ENCODE peak calls at places on chromosomes 11 and 22, in ten cellular contexts. F is uterus, G is pancreas, B is OCI-LY7, Y is cardiac fibroblast, E is psoas muscle, Q is testis, Z is neural crest cell, X is fibroblast of pulmonary artery, K is cardiac muscle cell. C is an unnamed sample.

GRCh38 chr11:44133335-44133946 is 38.0 kb downstream of the EXT2 start:
- DNase-seq in F (no peak), G (no peak), B (peak), Y (peak), E (no peak), Q (peak), Z (no peak), X (peak), K (peak), C (no peak)

GRCh38 chr11:117866526-117866925 is 9.9 kb downstream of the FXYD6 start:
- DNase-seq in F (no peak), G (no peak), B (no peak), Y (no peak), E (no peak), Q (no peak), Z (no peak), X (no peak), K (no peak), C (no peak)

GRCh38 chr11:34250732-34251639 is 106.8 kb downstream of the ABTB2 start:
- DNase-seq in F (no peak), G (no peak), B (peak), Y (peak), E (peak), Q (no peak), Z (peak), X (peak), K (no peak), C (peak)

GRCh38 chr11:26134481-26135355 is 197.2 kb upstream of the ANO3 start:
- DNase-seq in F (no peak), G (no peak), B (peak), Y (peak), E (no peak), Q (no peak), Z (peak), X (peak), K (peak), C (no peak)

GRCh38 chr11:83115551-83115950 is 41.4 kb upstream of the PCF11 start:
- DNase-seq in F (no peak), G (no peak), B (no peak), Y (no peak), E (no peak), Q (no peak), Z (no peak), X (no peak), K (peak), C (no peak)

GRCh38 chr22:49734390-49734789 is 93.3 kb downstream of the BRD1 start:
- DNase-seq in F (no peak), G (no peak), B (no peak), Y (no peak), E (no peak), Q (no peak), Z (no peak), X (no peak), K (no peak), C (peak)

GRCh38 chr11:439315-440064 is 2.3 kb downstream of the ANO9 start:
- DNase-seq in F (no peak), G (no peak), B (no peak), Y (no peak), E (no peak), Q (no peak), Z (no peak), X (no peak), K (no peak), C (no peak)

GRCh38 chr11:96424693-96425092 is 34.9 kb downstream of the JRKL start:
- DNase-seq in F (no peak), G (no peak), B (no peak), Y (peak), E (no peak), Q (no peak), Z (no peak), X (peak), K (no peak), C (no peak)

GRCh38 chr11:86916330-86916729 is 38.9 kb downstream of the FZD4 start:
- DNase-seq in F (no peak), G (no peak), B (no peak), Y (peak), E (no peak), Q (no peak), Z (no peak), X (peak), K (no peak), C (no peak)

GRCh38 chr11:313787-314547 is at the start of gene IFITM1:
- DNase-seq in F (no peak), G (no peak), B (peak), Y (peak), E (no peak), Q (peak), Z (no peak), X (peak), K (peak), C (peak)

GRCh38 chr11:59102259-59102765 is 4.7 kb upstream of the FAM111B start:
- DNase-seq in F (peak), G (peak), B (peak), Y (peak), E (peak), Q (peak), Z (peak), X (peak), K (peak), C (peak)

GRCh38 chr22:34973016-34973415 is 92.9 kb upstream of the ISX start:
- DNase-seq in F (no peak), G (no peak), B (no peak), Y (no peak), E (no peak), Q (no peak), Z (no peak), X (no peak), K (no peak), C (no peak)

GRCh38 chr11:117426941-117427340 is 99.3 kb downstream of the CEP164 start:
- DNase-seq in F (no peak), G (no peak), B (no peak), Y (no peak), E (no peak), Q (no peak), Z (no peak), X (no peak), K (no peak), C (peak)

GRCh38 chr11:12411806-12412727 is 34.7 kb downstream of the PARVA start:
- DNase-seq in F (peak), G (peak), B (peak), Y (peak), E (peak), Q (peak), Z (peak), X (peak), K (peak), C (no peak)

GRCh38 chr11:108929241-108929640 is 264.4 kb downstream of the DDX10 start:
- DNase-seq in F (no peak), G (no peak), B (no peak), Y (peak), E (no peak), Q (no peak), Z (no peak), X (peak), K (no peak), C (no peak)

GRCh38 chr11:70944636-70945035 is 307.7 kb downstream of the SHANK2 start:
- DNase-seq in F (no peak), G (no peak), B (no peak), Y (no peak), E (no peak), Q (no peak), Z (no peak), X (no peak), K (no peak), C (no peak)
- TF ChIP-seq CTCF in F (no peak), G (no peak), B (peak), Y (no peak), E (no peak), Q (no peak), Z (peak), X (no peak), K (no peak), C (no peak)

DNA sequence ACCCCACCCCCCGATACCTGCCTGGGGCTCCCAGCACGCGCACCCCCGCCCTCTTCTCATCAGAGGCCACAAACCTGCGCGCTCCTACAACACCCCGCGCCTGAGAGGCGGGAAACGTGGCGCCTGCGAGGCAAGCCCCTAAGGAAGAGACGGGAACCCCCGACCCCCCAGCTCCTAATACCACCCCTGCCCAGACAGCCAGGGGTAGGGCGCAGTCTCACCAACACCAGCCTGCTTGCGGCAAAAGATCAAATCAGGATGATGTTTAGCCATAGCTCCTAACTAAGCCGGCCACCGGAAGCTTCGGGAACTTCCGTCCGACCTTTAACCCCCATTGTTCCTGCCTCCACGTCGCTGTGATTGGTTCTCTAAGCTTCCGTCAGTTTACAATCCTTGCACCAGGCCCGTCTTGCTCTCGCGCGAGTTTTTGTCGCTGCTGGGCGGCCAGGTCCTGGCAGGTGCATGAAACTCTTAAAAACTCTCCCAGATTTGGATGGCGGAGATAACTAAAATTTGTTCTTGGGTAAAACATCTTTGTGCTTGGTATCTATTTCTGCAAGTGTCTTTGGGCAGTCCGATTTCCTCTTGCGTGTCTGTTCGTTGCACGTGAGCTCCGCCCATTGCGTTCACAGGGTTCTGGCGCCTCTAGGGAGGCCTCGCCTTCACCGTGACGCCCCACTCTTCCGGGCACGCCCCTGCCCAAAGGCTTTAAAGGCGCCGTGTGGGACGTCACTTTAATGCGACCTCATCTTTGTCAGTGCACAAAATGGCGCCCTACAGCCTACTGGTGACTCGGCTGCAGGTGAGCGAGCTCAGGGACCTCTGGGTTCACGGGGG is at the start of the genes ACO2 and PHF5A:
- DNase-seq in F (peak), G (peak), B (peak), Y (peak), E (peak), Q (peak), Z (peak), X (peak), K (peak), C (peak)
- TF ChIP-seq CTCF in F (no peak), G (no peak), B (no peak), Y (no peak), E (no peak), Q (peak), Z (no peak), X (no peak), K (no peak), C (no peak)

GRCh38 chr11:69044111-69045013 is 4.4 kb upstream of the TPCN2 start:
- DNase-seq in F (peak), G (peak), B (peak), Y (peak), E (peak), Q (peak), Z (peak), X (peak), K (peak), C (peak)
- TF ChIP-seq CTCF in F (peak), G (no peak), B (peak), Y (peak), E (peak), Q (peak), Z (peak), X (peak), K (peak), C (peak)

DNA sequence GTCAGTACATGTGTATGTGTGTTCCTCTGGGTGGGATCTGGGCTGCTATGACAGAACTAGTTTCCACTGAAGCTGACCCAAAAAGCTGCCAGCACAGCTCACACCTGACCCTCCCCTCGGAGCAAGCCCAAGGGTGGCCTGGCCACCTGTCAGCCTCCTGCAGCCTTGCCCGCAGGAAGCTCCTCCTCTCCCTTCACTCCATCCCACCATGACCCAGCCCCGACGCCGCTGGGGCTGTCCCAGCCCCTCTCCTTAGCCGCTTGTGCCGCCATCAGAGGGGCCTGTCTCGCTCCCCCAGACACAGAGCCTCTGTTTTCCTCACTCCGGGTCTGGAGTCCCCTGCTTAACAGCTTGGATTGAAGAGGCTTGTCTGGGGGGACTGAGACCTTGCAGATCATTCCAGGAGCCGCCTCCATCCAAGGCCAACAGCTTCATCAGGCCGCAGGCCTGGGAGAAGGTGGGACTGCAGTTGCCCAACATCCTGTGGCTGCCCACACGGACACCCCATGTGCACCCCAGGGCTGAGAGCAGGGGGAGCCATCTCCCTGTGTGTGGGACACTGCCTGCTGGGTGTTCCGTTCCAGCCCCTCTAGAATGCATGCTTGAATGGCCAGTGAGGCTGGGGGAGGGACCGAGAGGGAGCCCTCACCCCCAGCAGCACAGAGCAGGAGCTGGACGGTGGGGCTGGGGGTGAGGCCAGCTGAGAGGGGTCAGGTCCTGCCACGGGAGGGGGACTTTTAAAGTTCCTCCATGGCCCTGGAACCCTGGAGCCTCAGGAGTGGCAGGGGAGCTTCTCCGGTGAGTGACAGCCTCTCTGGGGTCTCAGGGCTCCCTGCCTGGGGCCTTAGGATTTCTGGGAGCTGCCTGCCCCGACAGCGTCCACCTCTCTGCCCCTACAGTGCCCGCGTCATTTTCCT is 696 bp downstream of the MRGPRF start:
- DNase-seq in F (peak), G (no peak), B (no peak), Y (no peak), E (no peak), Q (no peak), Z (no peak), X (no peak), K (no peak), C (no peak)
- TF ChIP-seq CTCF in F (no peak), G (no peak), B (no peak), Y (no peak), E (no peak), Q (no peak), Z (no peak), X (no peak), K (no peak), C (no peak)

GRCh38 chr11:18722293-18722637 is 3.7 kb downstream of the IGSF22 start:
- DNase-seq in F (no peak), G (no peak), B (no peak), Y (no peak), E (no peak), Q (no peak), Z (no peak), X (no peak), K (no peak), C (no peak)
- TF ChIP-seq CTCF in F (no peak), G (no peak), B (peak), Y (no peak), E (no peak), Q (no peak), Z (peak), X (no peak), K (no peak), C (peak)

DNA sequence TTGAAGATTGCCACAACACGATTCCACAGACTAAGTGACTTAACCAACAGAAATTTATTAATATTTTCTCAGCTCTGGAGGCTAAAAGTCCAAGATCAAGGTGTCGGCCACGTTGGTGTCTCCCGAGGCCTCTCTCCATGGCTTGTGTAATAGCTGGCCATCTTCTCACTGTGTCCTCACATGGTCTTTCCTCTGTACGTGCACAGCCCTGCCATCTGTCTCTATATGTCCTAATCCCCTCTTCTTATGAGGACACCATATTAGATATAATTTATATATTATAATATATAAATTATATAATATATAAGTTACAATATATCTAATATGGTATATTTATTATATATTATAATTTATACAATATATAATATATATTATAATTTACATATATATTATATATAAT is 25.1 kb upstream of the SCGB1A1 start:
- DNase-seq in F (no peak), G (no peak), B (no peak), Y (no peak), E (no peak), Q (no peak), Z (no peak), X (no peak), K (no peak), C (peak)
- TF ChIP-seq CTCF in F (no peak), G (no peak), B (no peak), Y (no peak), E (no peak), Q (no peak), Z (no peak), X (no peak), K (no peak), C (no peak)